ENCODE peak calls at places on chromosomes 7 and 10, in seven cellular contexts. O, Z, L, K, G, P and D are unnamed samples.
A peak's percentile ranks its signal among the peaks of the same experiment; 100 is the strongest.

GRCh38 chr7:112204072-112204775 is 2.0 kb downstream of the DOCK4 start:
- DNase-seq in O (no peak), Z (peak; percentile 13), L (peak; percentile 39), K (no peak), G (peak; percentile 35), P (peak; percentile 21), D (no peak)

GRCh38 chr10:67004690-67005089 is 78.9 kb downstream of the LRRTM3 start:
- DNase-seq in O (no peak), Z (no peak), L (no peak), K (no peak), G (no peak), P (no peak), D (no peak)

GRCh38 chr7:12584940-12585339 is 14.4 kb downstream of the SCIN start:
- DNase-seq in O (no peak), Z (peak; percentile 19), L (no peak), K (no peak), G (no peak), P (no peak), D (no peak)

GRCh38 chr10:84605802-84606201 is 277.4 kb downstream of the CCSER2 start:
- DNase-seq in O (no peak), Z (no peak), L (no peak), K (no peak), G (peak; percentile 71), P (no peak), D (no peak)

GRCh38 chr10:62037166-62037831 is 135.8 kb downstream of the ARID5B start:
- DNase-seq in O (no peak), Z (no peak), L (peak; percentile 70), K (peak; percentile 15), G (peak; percentile 72), P (no peak), D (peak; percentile 12)

GRCh38 chr7:92461027-92462003 is 14.0 kb downstream of the GATAD1 start:
- DNase-seq in O (no peak), Z (no peak), L (peak; percentile 63), K (peak; percentile 50), G (peak; percentile 49), P (peak; percentile 55), D (peak; percentile 38)

GRCh38 chr10:133224861-133225366 is 5.1 kb upstream of the UTF1 start:
- DNase-seq in O (no peak), Z (no peak), L (peak; percentile 18), K (no peak), G (no peak), P (no peak), D (no peak)

GRCh38 chr7:138863931-138864330 is 65.9 kb upstream of the ATP6V0A4 start:
- DNase-seq in O (no peak), Z (no peak), L (no peak), K (no peak), G (no peak), P (no peak), D (no peak)

GRCh38 chr7:128129224-128129864 is 98.1 kb upstream of the LRRC4 start:
- DNase-seq in O (no peak), Z (no peak), L (no peak), K (no peak), G (no peak), P (no peak), D (no peak)

GRCh38 chr10:13439771-13440708 is 88.8 kb downstream of the BEND7 start:
- DNase-seq in O (peak; percentile 39), Z (peak; percentile 12), L (no peak), K (peak; percentile 64), G (peak; percentile 53), P (peak; percentile 61), D (peak; percentile 67)

GRCh38 chr10:124545756-124546369 is 84.2 kb downstream of the LHPP start:
- DNase-seq in O (no peak), Z (no peak), L (no peak), K (no peak), G (no peak), P (no peak), D (no peak)

GRCh38 chr7:49022448-49022847 is 98.1 kb downstream of the CDC14C start:
- DNase-seq in O (no peak), Z (no peak), L (no peak), K (no peak), G (no peak), P (no peak), D (no peak)

GRCh38 chr7:108454674-108455523 is 1.3 kb downstream of the NRCAM start:
- DNase-seq in O (no peak), Z (peak; percentile 48), L (peak; percentile 37), K (peak; percentile 78), G (no peak), P (peak; percentile 75), D (peak; percentile 84)

GRCh38 chr7:152152267-152152666 is 126.8 kb downstream of the GALNT11 start:
- DNase-seq in O (no peak), Z (no peak), L (no peak), K (no peak), G (no peak), P (no peak), D (no peak)

GRCh38 chr7:149743481-149743880 is 29.9 kb downstream of the ZNF467 start:
- DNase-seq in O (no peak), Z (no peak), L (peak; percentile 12), K (no peak), G (no peak), P (no peak), D (no peak)

GRCh38 chr7:50450691-50451051 is 521 bp upstream of the FIGNL1 start:
- DNase-seq in O (peak; percentile 19), Z (no peak), L (no peak), K (no peak), G (no peak), P (no peak), D (no peak)

GRCh38 chr10:46198516-46198915 is 88.3 kb upstream of the ANTXRL start:
- DNase-seq in O (no peak), Z (no peak), L (no peak), K (no peak), G (peak; percentile 12), P (no peak), D (no peak)